ENCODE peak calls at places on chromosomes 4 and X, in eight cellular contexts. M is glutamatergic neuron, J is GM13977, N is mammary epithelial cell, G is choroid plexus epithelial cell, K is tibial nerve, Z is ovary, Y is cardiac fibroblast. P is an unnamed sample.

GRCh38 chr4:15100994-15101695 is 98.9 kb downstream of the CPEB2 start:
- DNase-seq in M (no peak), N (no peak), Z (no peak), J (no peak), Y (peak), G (peak), K (no peak), P (no peak)

GRCh38 chr4:88179261-88179660 is 20.8 kb upstream of the ABCG2 start:
- DNase-seq in K (no peak), G (no peak), J (no peak), Z (no peak), N (peak), Y (no peak), M (no peak), P (no peak)

GRCh38 chr4:148854203-148854602 is 412.0 kb upstream of the NR3C2 start:
- DNase-seq in N (peak), M (no peak), Z (no peak), G (no peak), K (no peak), J (no peak), Y (no peak), P (no peak)

GRCh38 chrX:148310402-148311200 is 189.8 kb upstream of the AFF2 start:
- DNase-seq in K (no peak), Y (no peak), G (no peak), M (no peak), Z (no peak), N (no peak), J (no peak), P (no peak)

GRCh38 chrX:139448996-139449395 is 81.5 kb upstream of the F9 start:
- DNase-seq in Y (no peak), G (peak), K (no peak), M (no peak), J (no peak), Z (no peak), N (no peak), P (peak)

GRCh38 chr4:128310266-128310697 is 22.7 kb upstream of the PGRMC2 start:
- DNase-seq in Z (no peak), J (no peak), G (peak), Y (peak), N (no peak), M (peak), K (no peak), P (no peak)

GRCh38 chr4:188106454-188106853 is 2.9 kb downstream of the TRIML2 start:
- DNase-seq in Z (no peak), Y (no peak), M (no peak), J (no peak), G (no peak), N (no peak), K (no peak), P (no peak)

GRCh38 chrX:133290076-133290475 is 71.9 kb upstream of the TFDP3 start:
- DNase-seq in J (no peak), N (no peak), M (no peak), G (peak), Z (no peak), Y (no peak), K (no peak), P (no peak)

GRCh38 chr4:31045724-31046318 is 325.7 kb downstream of the PCDH7 start:
- DNase-seq in G (peak), M (no peak), N (peak), Z (no peak), Y (peak), J (no peak), K (no peak), P (peak)

GRCh38 chr4:111792592-111792991 is 352.7 kb upstream of the FAM241A start:
- DNase-seq in Z (no peak), N (no peak), M (no peak), J (no peak), G (no peak), K (no peak), Y (no peak), P (no peak)

GRCh38 chrX:136780738-136781137 is at the start of gene ARHGEF6:
- DNase-seq in Z (no peak), Y (no peak), J (no peak), K (no peak), G (no peak), M (no peak), N (no peak), P (no peak)

GRCh38 chr4:70703695-70704332 is 15.5 kb downstream of the UTP3 start:
- DNase-seq in J (peak), G (peak), Z (no peak), K (no peak), Y (peak), N (peak), M (no peak), P (peak)

GRCh38 chrX:53048169-53049126 is at the start of gene GPR173:
- DNase-seq in M (peak), N (no peak), J (no peak), G (peak), Z (peak), K (peak), Y (peak), P (peak)

GRCh38 chr4:65669008-65669971 is 999 bp downstream of the EPHA5 start:
- DNase-seq in K (no peak), Y (peak), J (no peak), Z (peak), N (no peak), M (peak), G (peak), P (no peak)

GRCh38 chr4:78565971-78566372 is 14.4 kb downstream of the ANXA3 start:
- DNase-seq in K (no peak), Z (no peak), J (no peak), N (peak), G (peak), Y (peak), M (no peak), P (peak)

GRCh38 chrX:151695583-151695930 is 299 bp downstream of the PRRG3 start:
- DNase-seq in J (no peak), G (no peak), M (no peak), N (no peak), K (no peak), Y (no peak), Z (no peak), P (no peak)

GRCh38 chr4:178415925-178416324 is 973.7 kb upstream of the AGA start:
- DNase-seq in M (no peak), G (no peak), J (no peak), Z (no peak), N (no peak), K (no peak), Y (no peak), P (no peak)

GRCh38 chr4:96016615-96017299 is 176.9 kb downstream of the PDHA2 start:
- DNase-seq in N (peak), Y (peak), G (peak), J (peak), Z (peak), K (no peak), M (no peak), P (peak)

GRCh38 chr4:123653211-123653610 is 256.6 kb downstream of the SPRY1 start:
- DNase-seq in K (no peak), M (no peak), N (no peak), G (no peak), J (no peak), Y (no peak), Z (no peak), P (no peak)

GRCh38 chrX:68947882-68948605 is 119.2 kb downstream of the EFNB1 start:
- DNase-seq in M (no peak), Z (no peak), K (no peak), G (no peak), J (peak), Y (no peak), N (no peak), P (no peak)

GRCh38 chr4:7414736-7415510 is 19.8 kb downstream of the PSAPL1 start:
- DNase-seq in J (no peak), M (no peak), N (no peak), K (no peak), Y (no peak), G (no peak), Z (no peak), P (no peak)

GRCh38 chr4:159281781-159282180 is 178.9 kb downstream of the RAPGEF2 start:
- DNase-seq in Z (no peak), Y (no peak), G (no peak), N (peak), M (no peak), J (no peak), K (no peak), P (no peak)

GRCh38 chrX:2699959-2700358 is 8.9 kb downstream of the CD99 start:
- DNase-seq in Z (no peak), M (no peak), K (no peak), N (no peak), Y (no peak), J (no peak), G (no peak), P (no peak)

GRCh38 chr4:82745173-82745842 is 53.3 kb downstream of the SCD5 start:
- DNase-seq in Z (no peak), J (no peak), N (peak), Y (no peak), M (no peak), G (peak), K (no peak), P (peak)

GRCh38 chr4:37473807-37474206 is 212.4 kb downstream of the RELL1 start:
- DNase-seq in M (no peak), N (no peak), K (no peak), Y (no peak), G (no peak), J (no peak), Z (no peak), P (no peak)

GRCh38 chr4:44256414-44256813 is 192.2 kb downstream of the KCTD8 start:
- DNase-seq in Y (peak), J (no peak), N (no peak), Z (no peak), M (no peak), G (no peak), K (no peak), P (peak)

GRCh38 chr4:94746746-94747145 is 11.0 kb upstream of the BMPR1B start:
- DNase-seq in N (no peak), M (no peak), K (no peak), Y (no peak), Z (no peak), G (no peak), J (no peak), P (peak)

GRCh38 chr4:152992027-152992426 is 55.9 kb downstream of the FHDC1 start:
- DNase-seq in N (peak), Z (no peak), Y (no peak), K (no peak), J (no peak), M (no peak), G (no peak), P (peak)

GRCh38 chr4:94304365-94304971 is 38.2 kb downstream of the HPGDS start:
- DNase-seq in Z (no peak), N (peak), Y (peak), M (no peak), G (peak), K (no peak), J (peak), P (peak)

GRCh38 chr4:128517739-128518510 is 230.3 kb upstream of the PGRMC2 start:
- DNase-seq in G (peak), Z (peak), Y (peak), J (peak), N (peak), M (no peak), K (peak), P (peak)

GRCh38 chrX:10833299-10834169 is 213.1 kb upstream of the MID1 start:
- DNase-seq in N (peak), K (no peak), Z (peak), J (no peak), G (peak), Y (peak), M (peak), P (peak)

GRCh38 chr4:153643406-153644016 is 40.6 kb upstream of the TLR2 start:
- DNase-seq in G (peak), K (no peak), M (no peak), Y (peak), Z (no peak), N (peak), J (peak), P (peak)

GRCh38 chr4:13920111-13920875 is 292.8 kb upstream of the BOD1L1 start:
- DNase-seq in J (no peak), G (peak), M (no peak), Z (no peak), Y (no peak), N (peak), K (no peak), P (peak)

GRCh38 chrX:129737921-129738320 is 858 bp upstream of the XPNPEP2 start:
- DNase-seq in M (no peak), K (no peak), Z (no peak), N (peak), J (no peak), G (peak), Y (peak), P (peak)
- TF ChIP-seq CTCF in M (no peak), K (no peak), Z (no peak), N (no peak), J (no peak), G (no peak), Y (no peak), P (no peak)

GRCh38 chrX:46545111-46546005 is at the start of gene ZNF674:
- DNase-seq in Z (peak), J (peak), G (peak), K (peak), N (peak), Y (peak), M (peak), P (peak)
- TF ChIP-seq CTCF in Z (peak), J (peak), G (peak), K (peak), N (peak), Y (no peak), M (no peak), P (peak)

GRCh38 chr4:161206528-161207080 is 957.2 kb downstream of the FSTL5 start:
- DNase-seq in J (no peak), N (no peak), K (no peak), G (no peak), M (no peak), Z (no peak), Y (no peak), P (no peak)

GRCh38 chr4:161197912-161198311 is 965.9 kb downstream of the FSTL5 start:
- DNase-seq in J (no peak), K (no peak), N (no peak), Z (no peak), G (no peak), M (no peak), Y (no peak), P (no peak)

GRCh38 chr4:161208564-161208963 is 955.2 kb downstream of the FSTL5 start:
- DNase-seq in J (no peak), G (no peak), N (no peak), M (no peak), Y (no peak), K (no peak), Z (no peak), P (no peak)

GRCh38 chr4:161203865-161204264 is 959.9 kb downstream of the FSTL5 start:
- DNase-seq in Y (no peak), G (no peak), M (no peak), J (no peak), N (no peak), Z (no peak), K (no peak), P (no peak)
- TF ChIP-seq CTCF in Y (no peak), G (no peak), M (no peak), J (no peak), N (no peak), Z (no peak), K (no peak), P (no peak)

DNA sequence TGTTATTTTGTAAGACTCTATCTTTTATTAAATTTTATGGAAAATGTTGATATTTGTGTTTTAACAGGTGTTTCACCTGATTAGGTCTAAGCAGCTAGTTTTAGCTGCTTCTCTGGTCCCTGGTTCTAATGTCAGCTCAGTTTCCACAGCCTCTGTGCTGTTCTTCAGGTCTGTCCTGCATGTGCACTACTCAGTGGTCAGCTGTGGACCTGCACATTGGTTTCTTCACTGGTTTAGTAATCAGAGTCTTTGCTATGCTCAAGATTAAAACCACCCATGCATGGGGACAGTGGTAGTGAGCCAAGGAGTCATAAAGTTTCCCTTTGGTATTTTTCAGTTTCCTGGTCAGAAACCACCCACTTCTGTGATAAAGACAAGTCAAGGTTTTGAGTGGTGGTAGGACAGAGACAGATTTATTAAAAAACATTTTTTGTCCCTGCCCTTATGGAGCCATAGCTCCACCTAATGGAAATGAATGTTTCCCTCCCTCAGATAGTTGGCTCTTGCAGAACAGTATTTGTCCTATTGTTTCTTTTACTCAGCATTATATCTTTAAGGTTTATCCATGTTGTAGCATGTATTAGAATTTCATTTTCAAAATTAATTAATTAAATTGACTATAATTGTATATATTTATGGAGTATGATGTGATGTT is 36.8 kb upstream of the VBP1 start:
- DNase-seq in K (no peak), Z (no peak), J (no peak), N (peak), M (no peak), Y (peak), G (peak), P (peak)
- TF ChIP-seq CTCF in K (no peak), Z (no peak), J (no peak), N (peak), M (no peak), Y (no peak), G (no peak), P (no peak)

GRCh38 chr4:166318810-166319525 is 445.9 kb downstream of the TLL1 start:
- DNase-seq in G (peak), Y (peak), M (no peak), K (no peak), J (no peak), N (peak), Z (no peak), P (peak)

GRCh38 chr4:166323250-166323649 is 450.2 kb downstream of the TLL1 start:
- DNase-seq in M (no peak), K (no peak), Z (no peak), J (no peak), G (no peak), Y (no peak), N (no peak), P (no peak)

DNA sequence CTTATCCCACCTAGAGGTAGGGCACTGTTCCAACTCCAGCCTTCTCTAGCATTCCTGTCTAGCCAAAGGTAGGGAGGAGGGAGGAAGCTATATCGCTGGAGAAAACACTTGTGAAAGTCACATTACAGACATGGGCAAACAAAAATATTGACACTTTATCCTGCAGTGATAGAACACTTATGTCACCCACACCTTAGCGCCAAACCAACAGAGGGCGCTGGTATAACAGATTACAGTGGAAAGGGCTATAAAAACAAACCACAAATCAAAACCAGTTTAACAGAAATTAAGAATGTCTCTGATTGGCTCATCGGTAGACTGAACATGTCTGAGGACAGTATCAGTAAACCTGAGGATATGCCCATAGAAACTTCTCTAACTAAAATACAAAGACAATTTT is 451.3 kb downstream of the TLL1 start:
- DNase-seq in M (peak), Y (peak), Z (no peak), N (peak), K (no peak), G (peak), J (no peak), P (peak)
- TF ChIP-seq CTCF in M (no peak), Y (peak), Z (no peak), N (peak), K (no peak), G (peak), J (peak), P (peak)

DNA sequence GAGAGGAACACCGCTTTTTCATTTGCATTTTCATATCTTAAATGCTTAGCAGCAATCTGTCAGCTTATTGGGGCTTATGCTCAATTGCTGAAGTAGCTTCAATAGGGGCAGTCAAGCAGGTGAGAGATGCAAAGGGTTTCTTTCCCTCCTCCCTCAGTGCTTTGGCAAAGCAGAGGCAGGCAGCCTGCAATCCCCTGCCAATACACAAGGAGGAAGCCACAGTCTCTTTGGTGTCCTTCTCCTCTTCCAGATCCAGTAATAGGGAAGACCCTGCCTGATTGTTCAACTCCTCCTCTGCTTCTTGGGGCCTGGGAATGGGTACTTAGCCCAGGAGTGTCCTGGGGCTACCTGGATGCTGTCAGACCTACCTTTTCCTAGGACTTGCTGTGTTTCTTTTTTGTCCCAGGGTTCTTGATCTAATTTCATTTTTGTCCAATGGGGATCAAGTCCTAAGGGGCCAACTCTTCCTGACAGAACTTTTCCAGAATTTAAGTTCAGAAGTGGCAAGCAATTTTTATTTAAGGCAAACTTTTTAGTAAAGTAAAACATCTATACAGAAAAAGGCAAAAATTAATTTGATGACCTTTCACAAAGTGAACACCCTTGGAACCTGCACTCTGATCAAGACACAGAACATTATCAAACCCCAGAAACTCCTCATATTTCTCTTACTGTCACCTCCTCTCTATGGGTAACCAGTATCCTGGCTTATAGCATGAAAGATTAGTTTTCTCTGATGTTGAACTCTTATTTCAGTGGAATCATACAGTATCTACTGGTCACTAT is 260.3 kb downstream of the PPP3CA start:
- DNase-seq in N (no peak), M (no peak), K (no peak), Z (no peak), Y (no peak), G (no peak), J (no peak), P (peak)
- TF ChIP-seq CTCF in N (no peak), M (no peak), K (no peak), Z (no peak), Y (peak), G (peak), J (no peak), P (peak)

GRCh38 chrX:48648299-48648698 is 35.3 kb upstream of the WAS start:
- DNase-seq in K (peak), M (peak), N (no peak), G (peak), J (no peak), Z (peak), Y (peak), P (peak)
- TF ChIP-seq CTCF in K (peak), M (no peak), N (no peak), G (peak), J (peak), Z (no peak), Y (no peak), P (no peak)